ENCODE peak calls at places on chromosomes 12 and 14, in six cellular contexts. One of them, this sample, is unnamed.

GRCh38 chr12:48973992-48974673 is 2.6 kb upstream of the WNT10B start:
- DNase-seq in NT2/D1: no peak
- DNase-seq in HCT116: no peak
- DNase-seq in H1: no peak
- DNase-seq in HepG2: no peak
- DNase-seq in K562: peak; percentile 72
- DNase-seq in this sample: no peak

GRCh38 chr12:100199347-100200136 is 1.1 kb upstream of the ACTR6 start:
- DNase-seq in NT2/D1: peak; percentile 48
- DNase-seq in HCT116: peak; percentile 52
- DNase-seq in H1: peak; percentile 23
- DNase-seq in HepG2: peak; percentile 73
- DNase-seq in K562: peak; percentile 82
- DNase-seq in this sample: no peak

GRCh38 chr14:93811020-93811419 is 22.7 kb upstream of the PRIMA1 start:
- DNase-seq in NT2/D1: no peak
- DNase-seq in HCT116: no peak
- DNase-seq in H1: no peak
- DNase-seq in HepG2: no peak
- DNase-seq in K562: no peak
- DNase-seq in this sample: no peak

GRCh38 chr14:89911018-89911919 is 43.3 kb downstream of the EFCAB11 start:
- DNase-seq in NT2/D1: peak; percentile 84
- DNase-seq in HCT116: no peak
- DNase-seq in H1: peak; percentile 44
- DNase-seq in HepG2: peak; percentile 91
- DNase-seq in K562: no peak
- DNase-seq in this sample: no peak

GRCh38 chr14:101780887-101781239 is 19.4 kb downstream of the PPP2R5C start:
- DNase-seq in NT2/D1: no peak
- DNase-seq in HCT116: no peak
- DNase-seq in H1: no peak
- DNase-seq in HepG2: no peak
- DNase-seq in K562: no peak
- DNase-seq in this sample: no peak

GRCh38 chr12:68451261-68452091 is 119.3 kb upstream of the MDM1 start:
- DNase-seq in NT2/D1: no peak
- DNase-seq in HCT116: no peak
- DNase-seq in H1: no peak
- DNase-seq in HepG2: no peak
- DNase-seq in K562: peak; percentile 52
- DNase-seq in this sample: peak; percentile 88

GRCh38 chr12:47860279-47860841 is 40.7 kb upstream of the HDAC7 start:
- DNase-seq in NT2/D1: no peak
- DNase-seq in HCT116: no peak
- DNase-seq in H1: no peak
- DNase-seq in HepG2: no peak
- DNase-seq in K562: no peak
- DNase-seq in this sample: no peak

GRCh38 chr12:54051916-54052744 is 1.5 kb upstream of the HOXC4 start:
- DNase-seq in NT2/D1: no peak
- DNase-seq in HCT116: no peak
- DNase-seq in H1: no peak
- DNase-seq in HepG2: no peak
- DNase-seq in K562: no peak
- DNase-seq in this sample: no peak

GRCh38 chr14:94571950-94572349 is 9.3 kb upstream of the SERPINA5 start:
- DNase-seq in NT2/D1: no peak
- DNase-seq in HCT116: no peak
- DNase-seq in H1: no peak
- DNase-seq in HepG2: peak; percentile 37
- DNase-seq in K562: no peak
- DNase-seq in this sample: no peak

GRCh38 chr14:57583396-57583795 is 89.7 kb upstream of the CCDC198 start:
- DNase-seq in NT2/D1: no peak
- DNase-seq in HCT116: no peak
- DNase-seq in H1: no peak
- DNase-seq in HepG2: no peak
- DNase-seq in K562: no peak
- DNase-seq in this sample: no peak

GRCh38 chr12:110649341-110649847 is 35.5 kb downstream of the TCTN1 start:
- DNase-seq in NT2/D1: no peak
- DNase-seq in HCT116: no peak
- DNase-seq in H1: no peak
- DNase-seq in HepG2: peak; percentile 41
- DNase-seq in K562: peak; percentile 43
- DNase-seq in this sample: no peak

GRCh38 chr12:109291531-109292341 is 17.3 kb downstream of the FOXN4 start:
- DNase-seq in NT2/D1: peak; percentile 55
- DNase-seq in HCT116: no peak
- DNase-seq in H1: peak; percentile 56
- DNase-seq in HepG2: no peak
- DNase-seq in K562: no peak
- DNase-seq in this sample: no peak

GRCh38 chr12:14260011-14260993 is 105.2 kb upstream of the ATF7IP start:
- DNase-seq in NT2/D1: peak; percentile 100
- DNase-seq in HCT116: peak; percentile 47
- DNase-seq in H1: peak; percentile 93
- DNase-seq in HepG2: peak; percentile 56
- DNase-seq in K562: peak; percentile 84
- DNase-seq in this sample: no peak

GRCh38 chr12:28795306-28795705 is 353.8 kb upstream of the FAR2 start:
- DNase-seq in NT2/D1: no peak
- DNase-seq in HCT116: no peak
- DNase-seq in H1: no peak
- DNase-seq in HepG2: no peak
- DNase-seq in K562: no peak
- DNase-seq in this sample: no peak

GRCh38 chr12:12081836-12082497 is 11.2 kb downstream of the BCL2L14 start:
- DNase-seq in NT2/D1: no peak
- DNase-seq in HCT116: peak; percentile 29
- DNase-seq in H1: no peak
- DNase-seq in HepG2: peak; percentile 70
- DNase-seq in K562: peak; percentile 56
- DNase-seq in this sample: peak; percentile 39

GRCh38 chr12:55715833-55716581 is at the start of gene BLOC1S1:
- DNase-seq in NT2/D1: peak; percentile 95
- DNase-seq in HCT116: peak; percentile 94
- DNase-seq in H1: no peak
- DNase-seq in HepG2: peak; percentile 86
- DNase-seq in K562: peak; percentile 98
- DNase-seq in this sample: peak; percentile 73

GRCh38 chr12:68591716-68592437 is 18.8 kb upstream of the RAP1B start:
- DNase-seq in NT2/D1: no peak
- DNase-seq in HCT116: no peak
- DNase-seq in H1: no peak
- DNase-seq in HepG2: no peak
- DNase-seq in K562: no peak
- DNase-seq in this sample: peak; percentile 45

GRCh38 chr12:62914443-62914909 is 20.5 kb downstream of the PPM1H start:
- DNase-seq in NT2/D1: no peak
- DNase-seq in HCT116: no peak
- DNase-seq in H1: no peak
- DNase-seq in HepG2: no peak
- DNase-seq in K562: peak; percentile 55
- DNase-seq in this sample: no peak

GRCh38 chr14:89792489-89793366 is 161.8 kb downstream of the EFCAB11 start:
- DNase-seq in NT2/D1: no peak
- DNase-seq in HCT116: no peak
- DNase-seq in H1: no peak
- DNase-seq in HepG2: no peak
- DNase-seq in K562: no peak
- DNase-seq in this sample: no peak

GRCh38 chr12:94801736-94802135 is 151.4 kb upstream of the TMCC3 start:
- DNase-seq in NT2/D1: no peak
- DNase-seq in HCT116: no peak
- DNase-seq in H1: no peak
- DNase-seq in HepG2: no peak
- DNase-seq in K562: no peak
- DNase-seq in this sample: no peak

GRCh38 chr12:94795520-94795919 is 145.2 kb upstream of the TMCC3 start:
- DNase-seq in NT2/D1: peak; percentile 71
- DNase-seq in HCT116: peak; percentile 63
- DNase-seq in H1: no peak
- DNase-seq in HepG2: no peak
- DNase-seq in K562: no peak
- DNase-seq in this sample: no peak

GRCh38 chr12:94802796-94803195 is 152.4 kb upstream of the TMCC3 start:
- DNase-seq in NT2/D1: no peak
- DNase-seq in HCT116: no peak
- DNase-seq in H1: no peak
- DNase-seq in HepG2: no peak
- DNase-seq in K562: no peak
- DNase-seq in this sample: no peak

GRCh38 chr12:94798107-94798506 is 147.8 kb upstream of the TMCC3 start:
- DNase-seq in NT2/D1: no peak
- DNase-seq in HCT116: no peak
- DNase-seq in H1: no peak
- DNase-seq in HepG2: no peak
- DNase-seq in K562: no peak
- DNase-seq in this sample: no peak

GRCh38 chr12:94799136-94799535 is 148.8 kb upstream of the TMCC3 start:
- DNase-seq in NT2/D1: no peak
- DNase-seq in HCT116: no peak
- DNase-seq in H1: no peak
- DNase-seq in HepG2: no peak
- DNase-seq in K562: no peak
- DNase-seq in this sample: no peak
- TF ChIP-seq ZNF274 in NT2/D1: no peak
- TF ChIP-seq ZNF274 in HCT116: no peak
- TF ChIP-seq ZNF274 in H1: no peak
- TF ChIP-seq ZNF274 in HepG2: no peak
- TF ChIP-seq ZNF274 in K562: no peak
- TF ChIP-seq ZNF274 in this sample: no peak

GRCh38 chr12:86139671-86140070 is 116.5 kb downstream of the MGAT4C start:
- DNase-seq in NT2/D1: no peak
- DNase-seq in HCT116: no peak
- DNase-seq in H1: no peak
- DNase-seq in HepG2: no peak
- DNase-seq in K562: no peak
- DNase-seq in this sample: no peak

GRCh38 chr12:86143162-86143561 is 113.0 kb downstream of the MGAT4C start:
- DNase-seq in NT2/D1: no peak
- DNase-seq in HCT116: no peak
- DNase-seq in H1: no peak
- DNase-seq in HepG2: no peak
- DNase-seq in K562: no peak
- DNase-seq in this sample: no peak

GRCh38 chr12:86138770-86139169 is 117.4 kb downstream of the MGAT4C start:
- DNase-seq in NT2/D1: no peak
- DNase-seq in HCT116: no peak
- DNase-seq in H1: no peak
- DNase-seq in HepG2: no peak
- DNase-seq in K562: no peak
- DNase-seq in this sample: no peak

GRCh38 chr12:86134571-86134970 is 121.6 kb downstream of the MGAT4C start:
- DNase-seq in NT2/D1: no peak
- DNase-seq in HCT116: no peak
- DNase-seq in H1: no peak
- DNase-seq in HepG2: no peak
- DNase-seq in K562: no peak
- DNase-seq in this sample: no peak

DNA sequence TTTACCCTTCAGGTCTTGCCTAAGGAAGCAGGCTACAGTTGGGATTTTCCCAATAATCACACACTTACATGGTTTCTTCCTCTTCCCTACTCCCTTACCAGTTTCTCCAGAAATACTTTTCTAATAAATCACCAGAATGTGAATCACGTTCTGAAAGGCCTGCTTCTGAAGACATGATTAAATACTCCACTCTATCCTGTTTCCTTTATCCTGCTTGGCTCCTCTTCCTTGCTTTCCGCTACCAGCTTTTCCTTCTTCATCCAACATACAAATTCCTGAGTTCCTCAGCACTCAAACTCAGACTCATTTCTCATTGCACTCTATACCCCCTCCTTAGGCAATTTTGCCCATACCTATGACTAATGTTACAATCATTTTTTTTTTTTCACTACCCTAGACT is 118.3 kb downstream of the MGAT4C start:
- DNase-seq in NT2/D1: no peak
- DNase-seq in HCT116: peak; percentile 16
- DNase-seq in H1: no peak
- DNase-seq in HepG2: no peak
- DNase-seq in K562: no peak
- DNase-seq in this sample: no peak
- TF ChIP-seq ZNF274 in NT2/D1: no peak
- TF ChIP-seq ZNF274 in HCT116: no peak
- TF ChIP-seq ZNF274 in H1: no peak
- TF ChIP-seq ZNF274 in HepG2: no peak
- TF ChIP-seq ZNF274 in K562: no peak
- TF ChIP-seq ZNF274 in this sample: no peak

GRCh38 chr14:76056128-76056527 is 70.6 kb downstream of the IFT43 start:
- DNase-seq in NT2/D1: peak; percentile 3
- DNase-seq in HCT116: no peak
- DNase-seq in H1: no peak
- DNase-seq in HepG2: no peak
- DNase-seq in K562: peak; percentile 23
- DNase-seq in this sample: no peak
- TF ChIP-seq ZNF274 in NT2/D1: no peak
- TF ChIP-seq ZNF274 in HCT116: no peak
- TF ChIP-seq ZNF274 in H1: no peak
- TF ChIP-seq ZNF274 in HepG2: no peak
- TF ChIP-seq ZNF274 in K562: no peak
- TF ChIP-seq ZNF274 in this sample: no peak

DNA sequence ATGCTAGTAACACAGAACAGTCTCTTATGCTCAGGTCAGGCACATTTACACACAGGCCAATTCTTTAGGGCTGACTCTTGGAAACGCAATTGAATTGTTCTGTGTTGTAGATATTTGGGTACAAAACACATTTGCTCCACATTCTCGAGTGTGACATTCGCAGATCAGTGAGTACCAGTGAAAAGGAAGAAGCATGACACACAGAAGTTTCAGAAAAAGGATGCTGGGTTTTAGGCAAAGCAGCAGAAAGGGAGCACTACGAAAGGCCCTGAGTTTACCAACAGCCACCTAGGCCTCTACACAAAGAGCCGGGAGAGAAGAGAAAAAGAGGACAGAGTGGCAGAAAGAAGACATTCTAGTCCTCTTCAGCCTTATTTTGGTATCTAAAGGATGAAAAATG is 254.4 kb upstream of the BTG1 start:
- DNase-seq in NT2/D1: no peak
- DNase-seq in HCT116: no peak
- DNase-seq in H1: no peak
- DNase-seq in HepG2: no peak
- DNase-seq in K562: no peak
- DNase-seq in this sample: no peak
- TF ChIP-seq ZNF274 in NT2/D1: no peak
- TF ChIP-seq ZNF274 in HCT116: no peak
- TF ChIP-seq ZNF274 in H1: no peak
- TF ChIP-seq ZNF274 in HepG2: no peak
- TF ChIP-seq ZNF274 in K562: no peak
- TF ChIP-seq ZNF274 in this sample: no peak

This sample was measured in GM12878.